ENCODE peak calls at places on chromosomes 7 and 10, in five cellular contexts. One of them, this sample, is unnamed. For H3K4me1, the result is how much of the 10 kb centered on the place peaks cover.

GRCh38 chr7:34260282-34260681 is 354.9 kb downstream of the BMPER start:
- DNase-seq in MM.1S: no peak
- DNase-seq in Caco-2: no peak
- DNase-seq in iPS DF 6.9: no peak
- DNase-seq in mesenchymal stem cell: peak
- DNase-seq in this sample: no peak

GRCh38 chr7:37016073-37016878 is 292.0 kb upstream of the AOAH start:
- DNase-seq in mesenchymal stem cell: no peak
- DNase-seq in iPS DF 6.9: no peak
- DNase-seq in MM.1S: peak
- DNase-seq in Caco-2: no peak
- DNase-seq in this sample: no peak

GRCh38 chr10:104274762-104275721 is 6.1 kb downstream of the GSTO2 start:
- DNase-seq in mesenchymal stem cell: no peak
- DNase-seq in MM.1S: peak
- DNase-seq in iPS DF 6.9: no peak
- DNase-seq in Caco-2: no peak
- DNase-seq in this sample: no peak

GRCh38 chr10:120456626-120457430 is at the start of gene PLPP4:
- DNase-seq in Caco-2: no peak
- DNase-seq in MM.1S: peak
- DNase-seq in iPS DF 6.9: no peak
- DNase-seq in mesenchymal stem cell: peak
- DNase-seq in this sample: peak

GRCh38 chr7:137882806-137883205 is 36.0 kb upstream of the DGKI start:
- DNase-seq in Caco-2: no peak
- DNase-seq in iPS DF 6.9: no peak
- DNase-seq in mesenchymal stem cell: peak
- DNase-seq in MM.1S: no peak
- DNase-seq in this sample: no peak

GRCh38 chr10:131396108-131397010 is 84.8 kb upstream of the TCERG1L start:
- DNase-seq in iPS DF 6.9: no peak
- DNase-seq in MM.1S: no peak
- DNase-seq in mesenchymal stem cell: no peak
- DNase-seq in Caco-2: no peak
- DNase-seq in this sample: no peak

GRCh38 chr7:70446448-70447143 is 685.3 kb upstream of the GALNT17 start:
- DNase-seq in Caco-2: no peak
- DNase-seq in MM.1S: no peak
- DNase-seq in iPS DF 6.9: no peak
- DNase-seq in mesenchymal stem cell: no peak
- DNase-seq in this sample: no peak

GRCh38 chr10:133446979-133447378 is 6.8 kb upstream of the SCART1 start:
- DNase-seq in MM.1S: no peak
- DNase-seq in Caco-2: no peak
- DNase-seq in mesenchymal stem cell: no peak
- DNase-seq in iPS DF 6.9: no peak
- DNase-seq in this sample: no peak

GRCh38 chr10:79111427-79111826 is 42.7 kb downstream of the ZMIZ1 start:
- DNase-seq in iPS DF 6.9: no peak
- DNase-seq in mesenchymal stem cell: no peak
- DNase-seq in Caco-2: no peak
- DNase-seq in MM.1S: no peak
- DNase-seq in this sample: no peak

GRCh38 chr7:76216683-76217082 is 15.0 kb downstream of the SRRM3 start:
- DNase-seq in iPS DF 6.9: no peak
- DNase-seq in mesenchymal stem cell: no peak
- DNase-seq in MM.1S: no peak
- DNase-seq in Caco-2: no peak
- DNase-seq in this sample: no peak

GRCh38 chr10:132350391-132350790 is 18.4 kb downstream of the LRRC27 start:
- DNase-seq in Caco-2: no peak
- DNase-seq in MM.1S: no peak
- DNase-seq in mesenchymal stem cell: no peak
- DNase-seq in iPS DF 6.9: no peak
- DNase-seq in this sample: no peak

GRCh38 chr10:9824546-9825164 is 1193.0 kb upstream of the CELF2 start:
- DNase-seq in mesenchymal stem cell: no peak
- DNase-seq in MM.1S: no peak
- DNase-seq in iPS DF 6.9: no peak
- DNase-seq in Caco-2: peak
- DNase-seq in this sample: no peak

GRCh38 chr7:1286946-1287628 is 54.4 kb downstream of the UNCX start:
- DNase-seq in MM.1S: no peak
- DNase-seq in iPS DF 6.9: no peak
- DNase-seq in Caco-2: no peak
- DNase-seq in mesenchymal stem cell: no peak
- DNase-seq in this sample: no peak

GRCh38 chr10:88254091-88254490 is 329.0 kb downstream of the RNLS start:
- DNase-seq in Caco-2: no peak
- DNase-seq in MM.1S: no peak
- DNase-seq in iPS DF 6.9: no peak
- DNase-seq in mesenchymal stem cell: peak
- DNase-seq in this sample: no peak

GRCh38 chr10:49632406-49633317 is 18.8 kb downstream of the CHAT start:
- DNase-seq in MM.1S: no peak
- DNase-seq in iPS DF 6.9: no peak
- DNase-seq in Caco-2: peak
- DNase-seq in mesenchymal stem cell: no peak
- DNase-seq in this sample: no peak

GRCh38 chr10:124870854-124871425 is 69.3 kb downstream of the ABRAXAS2 start:
- DNase-seq in Caco-2: no peak
- DNase-seq in mesenchymal stem cell: no peak
- DNase-seq in iPS DF 6.9: no peak
- DNase-seq in MM.1S: no peak
- DNase-seq in this sample: no peak

GRCh38 chr7:51043461-51043860 is 260.8 kb upstream of the GRB10 start:
- DNase-seq in Caco-2: no peak
- DNase-seq in mesenchymal stem cell: no peak
- DNase-seq in MM.1S: no peak
- DNase-seq in iPS DF 6.9: no peak
- DNase-seq in this sample: no peak

GRCh38 chr10:1980459-1980858 is 243.1 kb upstream of the ADARB2 start:
- DNase-seq in MM.1S: no peak
- DNase-seq in iPS DF 6.9: no peak
- DNase-seq in Caco-2: no peak
- DNase-seq in mesenchymal stem cell: no peak
- DNase-seq in this sample: no peak

GRCh38 chr10:42932735-42933453 is 144.0 kb upstream of the RET start:
- DNase-seq in mesenchymal stem cell: no peak
- DNase-seq in Caco-2: no peak
- DNase-seq in iPS DF 6.9: no peak
- DNase-seq in MM.1S: no peak
- DNase-seq in this sample: no peak

GRCh38 chr10:63166742-63167258 is 33.7 kb downstream of the NRBF2 start:
- DNase-seq in mesenchymal stem cell: peak
- DNase-seq in MM.1S: peak
- DNase-seq in iPS DF 6.9: peak
- DNase-seq in Caco-2: no peak
- DNase-seq in this sample: peak

GRCh38 chr10:110437761-110438341 is 59.9 kb upstream of the DUSP5 start:
- DNase-seq in mesenchymal stem cell: no peak
- DNase-seq in Caco-2: peak
- DNase-seq in MM.1S: no peak
- DNase-seq in iPS DF 6.9: no peak
- DNase-seq in this sample: no peak

GRCh38 chr10:126334272-126334671 is 54.0 kb downstream of the ADAM12 start:
- DNase-seq in MM.1S: no peak
- DNase-seq in Caco-2: no peak
- DNase-seq in mesenchymal stem cell: peak
- DNase-seq in iPS DF 6.9: no peak
- DNase-seq in this sample: no peak

DNA sequence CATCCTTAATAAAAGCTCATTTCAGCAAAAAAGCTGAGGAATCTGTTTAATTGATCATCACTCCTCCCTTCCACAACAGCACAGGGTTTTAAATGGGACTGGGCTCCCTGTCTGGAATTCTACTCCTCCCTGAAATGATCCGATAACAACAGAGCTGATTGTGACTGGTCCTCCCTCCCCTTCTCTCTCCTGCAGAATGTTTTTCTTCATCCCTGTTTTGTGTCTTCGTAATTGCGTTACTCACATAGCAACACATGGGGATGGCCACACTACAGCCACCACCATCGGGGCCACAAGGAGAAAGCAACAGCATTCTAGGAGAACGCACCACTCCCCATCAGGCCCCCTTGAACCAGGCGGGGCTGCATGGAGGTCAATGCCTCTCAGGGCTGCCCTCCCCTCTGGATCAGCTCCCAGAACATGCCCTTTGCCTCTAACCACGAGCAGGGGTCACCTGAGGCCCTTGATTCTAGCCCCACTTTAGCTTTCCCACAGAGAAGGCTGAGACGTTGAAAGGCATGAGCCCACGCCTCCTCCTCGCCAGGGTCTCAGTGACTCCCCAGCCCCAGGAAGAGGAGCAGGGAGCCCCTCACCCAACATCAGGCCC is 152.6 kb downstream of the PLXNA4 start:
- DNase-seq in mesenchymal stem cell: no peak
- DNase-seq in Caco-2: no peak
- DNase-seq in iPS DF 6.9: no peak
- DNase-seq in MM.1S: no peak
- DNase-seq in this sample: no peak
- H3K4me1 ChIP-seq in mesenchymal stem cell: under half
- H3K4me1 ChIP-seq in Caco-2: under half
- H3K4me1 ChIP-seq in iPS DF 6.9: under half
- H3K4me1 ChIP-seq in MM.1S: under half
- H3K4me1 ChIP-seq in this sample: under half

GRCh38 chr10:28459453-28460144 is 73.3 kb upstream of the WAC start:
- DNase-seq in MM.1S: no peak
- DNase-seq in iPS DF 6.9: peak
- DNase-seq in Caco-2: no peak
- DNase-seq in mesenchymal stem cell: no peak
- DNase-seq in this sample: no peak
- H3K4me1 ChIP-seq in MM.1S: under half
- H3K4me1 ChIP-seq in iPS DF 6.9: under half
- H3K4me1 ChIP-seq in Caco-2: under half
- H3K4me1 ChIP-seq in mesenchymal stem cell: under half
- H3K4me1 ChIP-seq in this sample: under half

GRCh38 chr7:44059219-44060090 is 5.9 kb downstream of the PGAM2 start:
- DNase-seq in Caco-2: peak
- DNase-seq in mesenchymal stem cell: no peak
- DNase-seq in MM.1S: no peak
- DNase-seq in iPS DF 6.9: no peak
- DNase-seq in this sample: no peak
- H3K4me1 ChIP-seq in Caco-2: under half
- H3K4me1 ChIP-seq in mesenchymal stem cell: under half
- H3K4me1 ChIP-seq in MM.1S: under half
- H3K4me1 ChIP-seq in iPS DF 6.9: under half
- H3K4me1 ChIP-seq in this sample: under half

DNA sequence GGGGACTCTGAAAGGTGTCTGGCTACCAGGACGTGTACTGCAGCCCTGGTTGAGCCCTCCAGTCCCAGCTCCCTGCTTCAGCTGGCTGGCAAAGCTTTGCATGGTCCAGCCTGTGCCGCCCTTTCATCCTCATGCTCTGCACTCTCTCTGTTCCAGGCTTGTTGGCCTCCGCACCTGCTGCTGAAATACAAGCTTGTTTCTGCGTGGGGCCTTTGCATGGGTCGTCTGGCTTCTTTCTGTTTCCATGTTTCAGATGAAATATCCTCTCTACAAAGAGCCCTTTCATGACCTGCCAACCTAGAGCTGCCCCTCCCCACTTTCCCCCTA is 45.9 kb downstream of the TSPAN15 start:
- DNase-seq in iPS DF 6.9: no peak
- DNase-seq in MM.1S: no peak
- DNase-seq in mesenchymal stem cell: no peak
- DNase-seq in Caco-2: peak
- DNase-seq in this sample: no peak
- H3K4me1 ChIP-seq in iPS DF 6.9: under half
- H3K4me1 ChIP-seq in MM.1S: under half
- H3K4me1 ChIP-seq in mesenchymal stem cell: under half
- H3K4me1 ChIP-seq in Caco-2: under half
- H3K4me1 ChIP-seq in this sample: under half

GRCh38 chr10:91800192-91800591 is 2.0 kb downstream of the TNKS2 start:
- DNase-seq in mesenchymal stem cell: no peak
- DNase-seq in iPS DF 6.9: no peak
- DNase-seq in Caco-2: no peak
- DNase-seq in MM.1S: no peak
- DNase-seq in this sample: no peak
- H3K4me1 ChIP-seq in mesenchymal stem cell: under half
- H3K4me1 ChIP-seq in iPS DF 6.9: under half
- H3K4me1 ChIP-seq in Caco-2: under half
- H3K4me1 ChIP-seq in MM.1S: under half
- H3K4me1 ChIP-seq in this sample: under half

GRCh38 chr7:135964791-135965190 is 12.4 kb downstream of the MTPN start:
- DNase-seq in MM.1S: no peak
- DNase-seq in Caco-2: no peak
- DNase-seq in mesenchymal stem cell: no peak
- DNase-seq in iPS DF 6.9: no peak
- DNase-seq in this sample: no peak

GRCh38 chr7:135965602-135966001 is 11.6 kb downstream of the MTPN start:
- DNase-seq in mesenchymal stem cell: no peak
- DNase-seq in iPS DF 6.9: no peak
- DNase-seq in MM.1S: no peak
- DNase-seq in Caco-2: no peak
- DNase-seq in this sample: no peak

GRCh38 chr7:135964254-135964653 is 12.9 kb downstream of the MTPN start:
- DNase-seq in mesenchymal stem cell: no peak
- DNase-seq in iPS DF 6.9: no peak
- DNase-seq in Caco-2: no peak
- DNase-seq in MM.1S: no peak
- DNase-seq in this sample: no peak

GRCh38 chr7:135960709-135961451 is 16.3 kb downstream of the MTPN start:
- DNase-seq in mesenchymal stem cell: no peak
- DNase-seq in Caco-2: no peak
- DNase-seq in iPS DF 6.9: no peak
- DNase-seq in MM.1S: no peak
- DNase-seq in this sample: no peak

DNA sequence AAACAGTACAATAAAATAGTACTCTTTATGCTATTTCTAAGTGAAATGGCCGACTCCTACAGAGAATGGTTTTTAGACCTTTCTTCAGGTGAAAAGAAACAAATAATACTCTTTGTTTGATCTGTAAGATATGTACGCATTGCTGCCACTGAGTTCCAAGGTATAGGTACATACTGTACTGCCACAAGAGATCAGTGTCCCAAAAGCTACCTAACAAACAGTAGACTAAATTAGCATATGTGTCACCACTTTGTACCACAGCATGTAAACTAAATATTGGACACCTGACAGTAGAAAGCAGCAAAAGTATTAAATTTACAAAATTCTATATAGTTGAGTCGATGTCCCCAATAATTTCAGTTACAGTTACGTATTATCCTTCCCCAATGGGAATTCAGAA is 14.4 kb downstream of the MTPN start:
- DNase-seq in mesenchymal stem cell: no peak
- DNase-seq in MM.1S: no peak
- DNase-seq in iPS DF 6.9: no peak
- DNase-seq in Caco-2: no peak
- DNase-seq in this sample: no peak
- H3K4me1 ChIP-seq in mesenchymal stem cell: under half
- H3K4me1 ChIP-seq in MM.1S: under half
- H3K4me1 ChIP-seq in iPS DF 6.9: under half
- H3K4me1 ChIP-seq in Caco-2: under half
- H3K4me1 ChIP-seq in this sample: under half

This sample was measured in HAP-1.